ENCODE peak calls at places on chromosome 4, in ten cellular contexts. One of them, this sample, is unnamed.

GRCh38 chr4:166432842-166433241 is 559.8 kb downstream of the TLL1 start:
- DNase-seq in left lung: no peak
- DNase-seq in fibroblast of lung: peak; percentile 6
- DNase-seq in CD4-positive, alpha-beta T cell: no peak
- DNase-seq in CD8-positive, alpha-beta T cell: no peak
- DNase-seq in colonic mucosa: no peak
- DNase-seq in upper lobe of right lung: no peak
- DNase-seq in foreskin keratinocyte: no peak
- DNase-seq in CD4-positive, alpha-beta memory T cell: no peak
- DNase-seq in HCT116: no peak
- DNase-seq in this sample: no peak

GRCh38 chr4:172709376-172709775 is 459.2 kb upstream of the GALNT7 start:
- DNase-seq in left lung: no peak
- DNase-seq in CD8-positive, alpha-beta T cell: no peak
- DNase-seq in colonic mucosa: no peak
- DNase-seq in CD4-positive, alpha-beta memory T cell: no peak
- DNase-seq in HCT116: no peak
- DNase-seq in fibroblast of lung: no peak
- DNase-seq in CD4-positive, alpha-beta T cell: no peak
- DNase-seq in foreskin keratinocyte: no peak
- DNase-seq in upper lobe of right lung: no peak
- DNase-seq in this sample: no peak

GRCh38 chr4:126182801-126183200 is 868.0 kb downstream of the FAT4 start:
- DNase-seq in CD4-positive, alpha-beta T cell: no peak
- DNase-seq in left lung: no peak
- DNase-seq in CD4-positive, alpha-beta memory T cell: no peak
- DNase-seq in HCT116: no peak
- DNase-seq in colonic mucosa: no peak
- DNase-seq in fibroblast of lung: peak; percentile 63
- DNase-seq in CD8-positive, alpha-beta T cell: no peak
- DNase-seq in foreskin keratinocyte: no peak
- DNase-seq in upper lobe of right lung: no peak
- DNase-seq in this sample: no peak

GRCh38 chr4:142840516-142841123 is 5.5 kb downstream of the INPP4B start:
- DNase-seq in CD4-positive, alpha-beta T cell: no peak
- DNase-seq in fibroblast of lung: peak; percentile 79
- DNase-seq in foreskin keratinocyte: no peak
- DNase-seq in HCT116: peak; percentile 38
- DNase-seq in CD4-positive, alpha-beta memory T cell: peak; percentile 26
- DNase-seq in CD8-positive, alpha-beta T cell: no peak
- DNase-seq in left lung: no peak
- DNase-seq in colonic mucosa: no peak
- DNase-seq in upper lobe of right lung: no peak
- DNase-seq in this sample: no peak

GRCh38 chr4:156974264-156974663 is 2.7 kb upstream of the PDGFC start:
- DNase-seq in CD8-positive, alpha-beta T cell: no peak
- DNase-seq in foreskin keratinocyte: no peak
- DNase-seq in HCT116: no peak
- DNase-seq in fibroblast of lung: peak; percentile 84
- DNase-seq in CD4-positive, alpha-beta memory T cell: no peak
- DNase-seq in CD4-positive, alpha-beta T cell: no peak
- DNase-seq in left lung: no peak
- DNase-seq in colonic mucosa: no peak
- DNase-seq in upper lobe of right lung: no peak
- DNase-seq in this sample: no peak

GRCh38 chr4:153346563-153346962 is 2.1 kb downstream of the MND1 start:
- DNase-seq in fibroblast of lung: peak; percentile 33
- DNase-seq in CD8-positive, alpha-beta T cell: no peak
- DNase-seq in upper lobe of right lung: no peak
- DNase-seq in CD4-positive, alpha-beta memory T cell: no peak
- DNase-seq in CD4-positive, alpha-beta T cell: no peak
- DNase-seq in left lung: no peak
- DNase-seq in colonic mucosa: no peak
- DNase-seq in HCT116: no peak
- DNase-seq in foreskin keratinocyte: no peak
- DNase-seq in this sample: no peak

GRCh38 chr4:41409095-41409494 is 128.9 kb upstream of the LIMCH1 start:
- DNase-seq in CD4-positive, alpha-beta T cell: no peak
- DNase-seq in left lung: no peak
- DNase-seq in CD8-positive, alpha-beta T cell: no peak
- DNase-seq in CD4-positive, alpha-beta memory T cell: no peak
- DNase-seq in colonic mucosa: no peak
- DNase-seq in HCT116: no peak
- DNase-seq in upper lobe of right lung: no peak
- DNase-seq in foreskin keratinocyte: no peak
- DNase-seq in fibroblast of lung: peak; percentile 65
- DNase-seq in this sample: no peak

GRCh38 chr4:112885897-112886296 is 163.6 kb upstream of the ANK2 start:
- DNase-seq in HCT116: no peak
- DNase-seq in upper lobe of right lung: no peak
- DNase-seq in left lung: no peak
- DNase-seq in fibroblast of lung: no peak
- DNase-seq in foreskin keratinocyte: no peak
- DNase-seq in CD4-positive, alpha-beta memory T cell: no peak
- DNase-seq in CD4-positive, alpha-beta T cell: no peak
- DNase-seq in CD8-positive, alpha-beta T cell: no peak
- DNase-seq in colonic mucosa: no peak
- DNase-seq in this sample: no peak

GRCh38 chr4:25861422-25861926 is 1.3 kb downstream of the SEL1L3 start:
- DNase-seq in colonic mucosa: no peak
- DNase-seq in CD4-positive, alpha-beta T cell: no peak
- DNase-seq in fibroblast of lung: peak; percentile 64
- DNase-seq in left lung: no peak
- DNase-seq in CD8-positive, alpha-beta T cell: no peak
- DNase-seq in upper lobe of right lung: no peak
- DNase-seq in foreskin keratinocyte: no peak
- DNase-seq in CD4-positive, alpha-beta memory T cell: peak; percentile 26
- DNase-seq in HCT116: no peak
- DNase-seq in this sample: no peak

GRCh38 chr4:53640576-53641459 is 49.5 kb upstream of the LNX1 start:
- DNase-seq in fibroblast of lung: no peak
- DNase-seq in CD4-positive, alpha-beta T cell: no peak
- DNase-seq in colonic mucosa: no peak
- DNase-seq in left lung: peak; percentile 46
- DNase-seq in HCT116: no peak
- DNase-seq in upper lobe of right lung: peak; percentile 66
- DNase-seq in CD8-positive, alpha-beta T cell: no peak
- DNase-seq in foreskin keratinocyte: no peak
- DNase-seq in CD4-positive, alpha-beta memory T cell: no peak
- DNase-seq in this sample: no peak

GRCh38 chr4:89160806-89161205 is 49.5 kb downstream of the TIGD2 start:
- DNase-seq in CD4-positive, alpha-beta memory T cell: no peak
- DNase-seq in colonic mucosa: no peak
- DNase-seq in fibroblast of lung: no peak
- DNase-seq in HCT116: no peak
- DNase-seq in CD4-positive, alpha-beta T cell: no peak
- DNase-seq in left lung: no peak
- DNase-seq in upper lobe of right lung: no peak
- DNase-seq in foreskin keratinocyte: no peak
- DNase-seq in CD8-positive, alpha-beta T cell: no peak
- DNase-seq in this sample: no peak

GRCh38 chr4:107721436-107722090 is 1.5 kb upstream of the PAPSS1 start:
- DNase-seq in CD4-positive, alpha-beta T cell: peak; percentile 43
- DNase-seq in CD8-positive, alpha-beta T cell: peak; percentile 19
- DNase-seq in CD4-positive, alpha-beta memory T cell: peak; percentile 25
- DNase-seq in left lung: no peak
- DNase-seq in foreskin keratinocyte: no peak
- DNase-seq in HCT116: no peak
- DNase-seq in colonic mucosa: peak; percentile 41
- DNase-seq in fibroblast of lung: no peak
- DNase-seq in upper lobe of right lung: peak; percentile 67
- DNase-seq in this sample: no peak

GRCh38 chr4:182938213-182938645 is 21.0 kb upstream of the DCTD start:
- DNase-seq in left lung: peak; percentile 68
- DNase-seq in fibroblast of lung: peak; percentile 65
- DNase-seq in upper lobe of right lung: peak; percentile 89
- DNase-seq in HCT116: peak; percentile 73
- DNase-seq in CD4-positive, alpha-beta memory T cell: peak; percentile 49
- DNase-seq in CD8-positive, alpha-beta T cell: peak; percentile 31
- DNase-seq in foreskin keratinocyte: no peak
- DNase-seq in colonic mucosa: peak; percentile 82
- DNase-seq in CD4-positive, alpha-beta T cell: peak; percentile 56
- DNase-seq in this sample: peak; percentile 61

GRCh38 chr4:168411318-168412150 is 68.8 kb downstream of the DDX60L start:
- DNase-seq in HCT116: no peak
- DNase-seq in CD4-positive, alpha-beta memory T cell: no peak
- DNase-seq in foreskin keratinocyte: no peak
- DNase-seq in CD4-positive, alpha-beta T cell: no peak
- DNase-seq in left lung: no peak
- DNase-seq in colonic mucosa: no peak
- DNase-seq in CD8-positive, alpha-beta T cell: no peak
- DNase-seq in fibroblast of lung: peak; percentile 72
- DNase-seq in upper lobe of right lung: no peak
- DNase-seq in this sample: no peak

GRCh38 chr4:78058591-78059523 is 1.7 kb downstream of the FRAS1 start:
- DNase-seq in left lung: peak; percentile 55
- DNase-seq in CD4-positive, alpha-beta memory T cell: no peak
- DNase-seq in foreskin keratinocyte: peak; percentile 33
- DNase-seq in HCT116: no peak
- DNase-seq in colonic mucosa: peak; percentile 52
- DNase-seq in CD4-positive, alpha-beta T cell: no peak
- DNase-seq in CD8-positive, alpha-beta T cell: no peak
- DNase-seq in upper lobe of right lung: peak; percentile 74
- DNase-seq in fibroblast of lung: peak; percentile 17
- DNase-seq in this sample: no peak

GRCh38 chr4:78057135-78057599 is at the start of gene FRAS1:
- DNase-seq in upper lobe of right lung: peak; percentile 68
- DNase-seq in fibroblast of lung: peak; percentile 30
- DNase-seq in HCT116: no peak
- DNase-seq in colonic mucosa: peak; percentile 47
- DNase-seq in CD4-positive, alpha-beta memory T cell: no peak
- DNase-seq in CD8-positive, alpha-beta T cell: no peak
- DNase-seq in foreskin keratinocyte: no peak
- DNase-seq in left lung: no peak
- DNase-seq in CD4-positive, alpha-beta T cell: no peak
- DNase-seq in this sample: no peak

GRCh38 chr4:78059524-78059889 is 2.4 kb downstream of the FRAS1 start:
- DNase-seq in CD4-positive, alpha-beta T cell: no peak
- DNase-seq in upper lobe of right lung: no peak
- DNase-seq in foreskin keratinocyte: peak; percentile 55
- DNase-seq in colonic mucosa: peak; percentile 71
- DNase-seq in left lung: peak; percentile 51
- DNase-seq in CD8-positive, alpha-beta T cell: no peak
- DNase-seq in HCT116: peak; percentile 84
- DNase-seq in CD4-positive, alpha-beta memory T cell: no peak
- DNase-seq in fibroblast of lung: peak; percentile 79
- DNase-seq in this sample: no peak

GRCh38 chr4:78057600-78058560 is 757 bp downstream of the FRAS1 start:
- DNase-seq in colonic mucosa: peak; percentile 61
- DNase-seq in foreskin keratinocyte: peak; percentile 38
- DNase-seq in upper lobe of right lung: peak; percentile 79
- DNase-seq in fibroblast of lung: peak; percentile 19
- DNase-seq in left lung: peak; percentile 51
- DNase-seq in CD8-positive, alpha-beta T cell: no peak
- DNase-seq in HCT116: no peak
- DNase-seq in CD4-positive, alpha-beta T cell: no peak
- DNase-seq in CD4-positive, alpha-beta memory T cell: peak; percentile 15
- DNase-seq in this sample: peak; percentile 41

GRCh38 chr4:78056265-78057129 is 626 bp upstream of the FRAS1 start:
- DNase-seq in foreskin keratinocyte: peak; percentile 86
- DNase-seq in CD4-positive, alpha-beta memory T cell: no peak
- DNase-seq in fibroblast of lung: peak; percentile 74
- DNase-seq in colonic mucosa: peak; percentile 91
- DNase-seq in CD4-positive, alpha-beta T cell: no peak
- DNase-seq in HCT116: peak; percentile 93
- DNase-seq in CD8-positive, alpha-beta T cell: no peak
- DNase-seq in left lung: peak; percentile 65
- DNase-seq in upper lobe of right lung: peak; percentile 72
- DNase-seq in this sample: peak; percentile 77
- H3K27ac ChIP-seq in foreskin keratinocyte: no peak overlapping the region
- H3K27ac ChIP-seq in CD4-positive, alpha-beta memory T cell: no peak overlapping the region
- H3K27ac ChIP-seq in fibroblast of lung: no peak overlapping the region
- H3K27ac ChIP-seq in colonic mucosa: no peak overlapping the region
- H3K27ac ChIP-seq in CD4-positive, alpha-beta T cell: no peak overlapping the region
- H3K27ac ChIP-seq in HCT116: peak overlapping the region; percentile 94
- H3K27ac ChIP-seq in CD8-positive, alpha-beta T cell: no peak overlapping the region
- H3K27ac ChIP-seq in left lung: no peak overlapping the region
- H3K27ac ChIP-seq in upper lobe of right lung: no peak overlapping the region
- H3K27ac ChIP-seq in this sample: peak overlapping the region; percentile 53

GRCh38 chr4:151564321-151564720 is 155.3 kb downstream of the FHIP1A start:
- DNase-seq in left lung: no peak
- DNase-seq in foreskin keratinocyte: no peak
- DNase-seq in colonic mucosa: peak; percentile 68
- DNase-seq in CD8-positive, alpha-beta T cell: no peak
- DNase-seq in fibroblast of lung: no peak
- DNase-seq in CD4-positive, alpha-beta memory T cell: no peak
- DNase-seq in CD4-positive, alpha-beta T cell: no peak
- DNase-seq in HCT116: no peak
- DNase-seq in upper lobe of right lung: no peak
- DNase-seq in this sample: no peak
- H3K27ac ChIP-seq in left lung: no peak overlapping the region
- H3K27ac ChIP-seq in foreskin keratinocyte: no peak overlapping the region
- H3K27ac ChIP-seq in colonic mucosa: peak overlapping the region; percentile 60
- H3K27ac ChIP-seq in CD8-positive, alpha-beta T cell: no peak overlapping the region
- H3K27ac ChIP-seq in fibroblast of lung: no peak overlapping the region
- H3K27ac ChIP-seq in CD4-positive, alpha-beta memory T cell: no peak overlapping the region
- H3K27ac ChIP-seq in CD4-positive, alpha-beta T cell: no peak overlapping the region
- H3K27ac ChIP-seq in HCT116: no peak overlapping the region
- H3K27ac ChIP-seq in upper lobe of right lung: no peak overlapping the region
- H3K27ac ChIP-seq in this sample: no peak overlapping the region

GRCh38 chr4:6747690-6748068 is 31.7 kb downstream of the BLOC1S4 start:
- DNase-seq in CD4-positive, alpha-beta memory T cell: no peak
- DNase-seq in left lung: peak; percentile 58
- DNase-seq in CD8-positive, alpha-beta T cell: no peak
- DNase-seq in colonic mucosa: peak; percentile 81
- DNase-seq in upper lobe of right lung: no peak
- DNase-seq in foreskin keratinocyte: no peak
- DNase-seq in CD4-positive, alpha-beta T cell: no peak
- DNase-seq in fibroblast of lung: no peak
- DNase-seq in HCT116: no peak
- DNase-seq in this sample: no peak
- H3K27ac ChIP-seq in CD4-positive, alpha-beta memory T cell: no peak overlapping the region
- H3K27ac ChIP-seq in left lung: peak overlapping the region; percentile 55
- H3K27ac ChIP-seq in CD8-positive, alpha-beta T cell: no peak overlapping the region
- H3K27ac ChIP-seq in colonic mucosa: peak overlapping the region; percentile 78
- H3K27ac ChIP-seq in upper lobe of right lung: peak overlapping the region; percentile 51
- H3K27ac ChIP-seq in foreskin keratinocyte: no peak overlapping the region
- H3K27ac ChIP-seq in CD4-positive, alpha-beta T cell: no peak overlapping the region
- H3K27ac ChIP-seq in fibroblast of lung: no peak overlapping the region
- H3K27ac ChIP-seq in HCT116: no peak overlapping the region
- H3K27ac ChIP-seq in this sample: peak overlapping the region; percentile 51

GRCh38 chr4:151728679-151729078 is 32.1 kb downstream of the GATB start:
- DNase-seq in CD4-positive, alpha-beta memory T cell: no peak
- DNase-seq in foreskin keratinocyte: no peak
- DNase-seq in fibroblast of lung: no peak
- DNase-seq in CD8-positive, alpha-beta T cell: no peak
- DNase-seq in left lung: no peak
- DNase-seq in upper lobe of right lung: no peak
- DNase-seq in HCT116: no peak
- DNase-seq in colonic mucosa: no peak
- DNase-seq in CD4-positive, alpha-beta T cell: no peak
- DNase-seq in this sample: no peak
- H3K27ac ChIP-seq in CD4-positive, alpha-beta memory T cell: no peak overlapping the region
- H3K27ac ChIP-seq in foreskin keratinocyte: peak overlapping the region; percentile 72
- H3K27ac ChIP-seq in fibroblast of lung: no peak overlapping the region
- H3K27ac ChIP-seq in CD8-positive, alpha-beta T cell: no peak overlapping the region
- H3K27ac ChIP-seq in left lung: no peak overlapping the region
- H3K27ac ChIP-seq in upper lobe of right lung: no peak overlapping the region
- H3K27ac ChIP-seq in HCT116: no peak overlapping the region
- H3K27ac ChIP-seq in colonic mucosa: no peak overlapping the region
- H3K27ac ChIP-seq in CD4-positive, alpha-beta T cell: no peak overlapping the region
- H3K27ac ChIP-seq in this sample: no peak overlapping the region